ENCODE peak calls at places on chromosomes 2 and 18, in six cellular contexts. One of them, this sample, is unnamed.
A peak's percentile ranks its signal among the peaks of the same experiment; 100 is the strongest.

GRCh38 chr2:71743995-71744675 is 290.8 kb downstream of the DYSF start:
- DNase-seq in dorsolateral prefrontal cortex: no peak
- DNase-seq in IMR-90: no peak
- DNase-seq in AG04449: no peak
- DNase-seq in body of pancreas: no peak
- DNase-seq in uterus: no peak
- DNase-seq in this sample: no peak

GRCh38 chr2:44930274-44930826 is 11.2 kb upstream of the SIX3 start:
- DNase-seq in uterus: no peak
- DNase-seq in IMR-90: no peak
- DNase-seq in dorsolateral prefrontal cortex: no peak
- DNase-seq in AG04449: no peak
- DNase-seq in body of pancreas: no peak
- DNase-seq in this sample: no peak

GRCh38 chr2:46404181-46404759 is 75.1 kb upstream of the TMEM247 start:
- DNase-seq in dorsolateral prefrontal cortex: no peak
- DNase-seq in body of pancreas: no peak
- DNase-seq in IMR-90: no peak
- DNase-seq in AG04449: no peak
- DNase-seq in uterus: no peak
- DNase-seq in this sample: no peak

GRCh38 chr2:48946444-48947048 is 191.0 kb upstream of the LHCGR start:
- DNase-seq in AG04449: no peak
- DNase-seq in IMR-90: peak; percentile 43
- DNase-seq in uterus: peak; percentile 27
- DNase-seq in dorsolateral prefrontal cortex: no peak
- DNase-seq in body of pancreas: peak; percentile 43
- DNase-seq in this sample: no peak

GRCh38 chr2:198322275-198322674 is 517.9 kb downstream of the PLCL1 start:
- DNase-seq in IMR-90: no peak
- DNase-seq in AG04449: no peak
- DNase-seq in body of pancreas: no peak
- DNase-seq in uterus: no peak
- DNase-seq in dorsolateral prefrontal cortex: no peak
- DNase-seq in this sample: no peak

GRCh38 chr2:36769106-36769505 is 72.6 kb downstream of the VIT start:
- DNase-seq in uterus: no peak
- DNase-seq in AG04449: no peak
- DNase-seq in dorsolateral prefrontal cortex: no peak
- DNase-seq in body of pancreas: no peak
- DNase-seq in IMR-90: no peak
- DNase-seq in this sample: no peak

GRCh38 chr2:96359310-96359709 is 23.7 kb downstream of the NCAPH start:
- DNase-seq in body of pancreas: peak; percentile 25
- DNase-seq in IMR-90: no peak
- DNase-seq in uterus: no peak
- DNase-seq in dorsolateral prefrontal cortex: peak; percentile 87
- DNase-seq in AG04449: no peak
- DNase-seq in this sample: no peak

GRCh38 chr2:63050916-63051794 is 525 bp downstream of the OTX1 start:
- DNase-seq in uterus: no peak
- DNase-seq in AG04449: no peak
- DNase-seq in dorsolateral prefrontal cortex: no peak
- DNase-seq in IMR-90: no peak
- DNase-seq in body of pancreas: peak; percentile 33
- DNase-seq in this sample: no peak

DNA sequence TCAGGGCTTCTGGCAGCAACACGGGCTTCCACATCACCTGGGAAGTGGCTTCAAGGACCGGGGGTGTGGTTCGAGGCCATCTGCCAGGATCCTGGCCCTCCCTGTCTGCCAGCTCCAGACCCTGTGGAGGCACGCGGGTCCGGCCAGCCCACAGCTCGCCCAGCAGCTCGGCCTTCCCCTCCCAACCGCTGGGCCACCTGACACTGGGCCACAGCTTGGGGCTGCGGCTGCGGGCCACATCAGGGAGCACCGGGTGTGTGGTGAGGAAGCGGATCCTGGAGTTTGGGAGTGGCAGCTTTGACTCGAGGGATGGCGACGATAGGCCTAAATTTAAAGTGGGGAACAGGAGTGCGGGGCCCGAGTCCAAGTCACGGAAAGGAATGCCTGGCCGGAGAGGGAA is 6.9 kb downstream of the C2orf81 start:
- DNase-seq in dorsolateral prefrontal cortex: no peak
- DNase-seq in body of pancreas: no peak
- DNase-seq in IMR-90: no peak
- DNase-seq in uterus: no peak
- DNase-seq in AG04449: no peak
- DNase-seq in this sample: no peak
- H3K4me3 ChIP-seq in dorsolateral prefrontal cortex: peak overlapping the region; percentile 65
- H3K4me3 ChIP-seq in body of pancreas: no peak overlapping the region
- H3K4me3 ChIP-seq in IMR-90: no peak overlapping the region
- H3K4me3 ChIP-seq in uterus: peak overlapping the region; percentile 48
- H3K4me3 ChIP-seq in AG04449: peak overlapping the region; percentile 43
- H3K4me3 ChIP-seq in this sample: peak overlapping the region; percentile 34

GRCh38 chr2:239393401-239393940 is 7.3 kb downstream of the HDAC4 start:
- DNase-seq in dorsolateral prefrontal cortex: peak; percentile 44
- DNase-seq in body of pancreas: no peak
- DNase-seq in AG04449: no peak
- DNase-seq in IMR-90: no peak
- DNase-seq in uterus: no peak
- DNase-seq in this sample: no peak

GRCh38 chr2:239391286-239392071 is 9.3 kb downstream of the HDAC4 start:
- DNase-seq in IMR-90: no peak
- DNase-seq in uterus: no peak
- DNase-seq in AG04449: no peak
- DNase-seq in body of pancreas: no peak
- DNase-seq in dorsolateral prefrontal cortex: no peak
- DNase-seq in this sample: no peak

GRCh38 chr2:239392688-239393400 is 8.0 kb downstream of the HDAC4 start:
- DNase-seq in body of pancreas: no peak
- DNase-seq in dorsolateral prefrontal cortex: no peak
- DNase-seq in IMR-90: no peak
- DNase-seq in AG04449: no peak
- DNase-seq in uterus: no peak
- DNase-seq in this sample: no peak

GRCh38 chr2:239390546-239391285 is 10.1 kb downstream of the HDAC4 start:
- DNase-seq in dorsolateral prefrontal cortex: no peak
- DNase-seq in body of pancreas: no peak
- DNase-seq in uterus: no peak
- DNase-seq in AG04449: no peak
- DNase-seq in IMR-90: no peak
- DNase-seq in this sample: no peak

GRCh38 chr2:239392072-239392357 is 8.8 kb downstream of the HDAC4 start:
- DNase-seq in IMR-90: no peak
- DNase-seq in AG04449: no peak
- DNase-seq in body of pancreas: no peak
- DNase-seq in dorsolateral prefrontal cortex: peak; percentile 22
- DNase-seq in uterus: no peak
- DNase-seq in this sample: no peak
- TF ChIP-seq CTCF in IMR-90: no peak
- TF ChIP-seq CTCF in AG04449: no peak
- TF ChIP-seq CTCF in body of pancreas: no peak
- TF ChIP-seq CTCF in dorsolateral prefrontal cortex: no peak
- TF ChIP-seq CTCF in uterus: no peak
- TF ChIP-seq CTCF in this sample: no peak

DNA sequence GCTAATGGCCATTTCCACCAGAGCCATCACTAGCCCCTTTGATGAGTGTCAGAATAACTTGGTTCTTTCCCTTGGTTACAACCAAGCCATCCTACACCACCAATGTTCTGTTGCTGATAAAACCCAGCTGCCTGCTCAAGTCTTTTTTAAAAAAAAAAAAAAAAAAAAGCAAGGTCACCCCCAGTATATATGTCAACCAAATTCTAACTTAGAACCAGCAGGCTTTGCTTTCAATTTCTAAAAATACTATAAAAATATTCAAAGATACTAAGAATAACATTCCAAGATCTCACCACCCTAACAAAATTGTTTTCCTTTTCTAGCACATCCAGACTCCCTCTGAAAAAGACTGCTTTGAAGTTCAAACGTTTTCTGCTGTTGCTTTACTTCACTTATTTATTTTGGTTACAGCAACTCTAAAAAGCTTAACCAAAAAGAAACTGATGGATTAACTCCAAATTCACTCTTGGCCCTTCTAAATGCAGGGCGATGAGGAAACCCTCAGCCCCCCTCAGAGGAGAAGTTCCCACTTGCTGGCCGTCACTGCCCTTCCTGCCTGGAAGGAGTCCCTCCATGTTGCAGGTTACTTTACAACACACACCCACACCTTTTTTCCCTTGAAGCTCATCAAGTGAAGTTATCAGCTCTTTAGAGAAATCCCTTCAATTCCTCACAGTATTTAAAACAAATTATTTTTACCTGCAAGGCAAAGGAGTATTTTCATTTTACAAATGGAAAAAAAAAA is 10.8 kb downstream of the UXS1 start:
- DNase-seq in IMR-90: peak; percentile 15
- DNase-seq in uterus: no peak
- DNase-seq in AG04449: no peak
- DNase-seq in body of pancreas: no peak
- DNase-seq in dorsolateral prefrontal cortex: no peak
- DNase-seq in this sample: no peak
- H3K4me3 ChIP-seq in IMR-90: no peak overlapping the region
- H3K4me3 ChIP-seq in uterus: no peak overlapping the region
- H3K4me3 ChIP-seq in AG04449: no peak overlapping the region
- H3K4me3 ChIP-seq in body of pancreas: no peak overlapping the region
- H3K4me3 ChIP-seq in dorsolateral prefrontal cortex: no peak overlapping the region
- H3K4me3 ChIP-seq in this sample: no peak overlapping the region

GRCh38 chr2:226891780-226892590 is 56.1 kb downstream of the RHBDD1 start:
- DNase-seq in body of pancreas: no peak
- DNase-seq in dorsolateral prefrontal cortex: no peak
- DNase-seq in AG04449: peak; percentile 92
- DNase-seq in IMR-90: peak; percentile 92
- DNase-seq in uterus: no peak
- DNase-seq in this sample: peak; percentile 82
- TF ChIP-seq CTCF in body of pancreas: no peak
- TF ChIP-seq CTCF in dorsolateral prefrontal cortex: no peak
- TF ChIP-seq CTCF in AG04449: no peak
- TF ChIP-seq CTCF in IMR-90: no peak
- TF ChIP-seq CTCF in uterus: no peak
- TF ChIP-seq CTCF in this sample: no peak

GRCh38 chr2:242011516-242011915 is 142.0 kb downstream of the RTP5 start:
- DNase-seq in body of pancreas: no peak
- DNase-seq in dorsolateral prefrontal cortex: no peak
- DNase-seq in uterus: no peak
- DNase-seq in AG04449: no peak
- DNase-seq in IMR-90: no peak
- DNase-seq in this sample: no peak
- H3K4me3 ChIP-seq in body of pancreas: no peak overlapping the region
- H3K4me3 ChIP-seq in dorsolateral prefrontal cortex: no peak overlapping the region
- H3K4me3 ChIP-seq in uterus: no peak overlapping the region
- H3K4me3 ChIP-seq in AG04449: no peak overlapping the region
- H3K4me3 ChIP-seq in IMR-90: no peak overlapping the region
- H3K4me3 ChIP-seq in this sample: no peak overlapping the region

GRCh38 chr2:10709290-10709939 is 12.0 kb upstream of the ATP6V1C2 start:
- DNase-seq in IMR-90: no peak
- DNase-seq in uterus: no peak
- DNase-seq in AG04449: no peak
- DNase-seq in body of pancreas: no peak
- DNase-seq in dorsolateral prefrontal cortex: no peak
- DNase-seq in this sample: no peak
- TF ChIP-seq CTCF in IMR-90: peak; percentile 25
- TF ChIP-seq CTCF in uterus: no peak
- TF ChIP-seq CTCF in AG04449: peak; percentile 33
- TF ChIP-seq CTCF in body of pancreas: no peak
- TF ChIP-seq CTCF in dorsolateral prefrontal cortex: no peak
- TF ChIP-seq CTCF in this sample: peak; percentile 51

DNA sequence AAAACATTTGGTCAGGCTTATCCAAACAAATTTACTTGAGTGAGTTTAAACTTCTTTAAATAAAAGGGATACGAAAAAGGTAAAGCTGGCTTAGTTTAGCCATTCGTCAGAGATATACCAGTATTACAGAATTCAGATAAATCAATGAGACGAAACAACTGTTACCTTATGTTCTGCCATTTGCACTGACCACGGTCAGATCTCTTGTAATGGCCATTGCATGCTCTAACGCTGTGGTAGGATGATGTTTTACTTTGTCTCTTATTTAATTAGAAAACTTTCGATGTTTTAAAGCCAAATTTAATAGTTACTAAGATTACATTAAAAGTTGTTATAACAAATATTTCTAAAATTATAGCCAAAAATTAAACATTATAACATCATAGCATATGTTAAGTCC is 1.5 kb downstream of the C18orf54 start:
- DNase-seq in IMR-90: peak; percentile 11
- DNase-seq in dorsolateral prefrontal cortex: no peak
- DNase-seq in body of pancreas: no peak
- DNase-seq in AG04449: no peak
- DNase-seq in uterus: no peak
- DNase-seq in this sample: no peak
- H3K4me3 ChIP-seq in IMR-90: peak overlapping the region; percentile 68
- H3K4me3 ChIP-seq in dorsolateral prefrontal cortex: peak overlapping the region; percentile 89
- H3K4me3 ChIP-seq in body of pancreas: no peak overlapping the region
- H3K4me3 ChIP-seq in AG04449: peak overlapping the region; percentile 82
- H3K4me3 ChIP-seq in uterus: peak overlapping the region; percentile 87
- H3K4me3 ChIP-seq in this sample: peak overlapping the region; percentile 80

GRCh38 chr2:127906206-127906926 is 20.6 kb upstream of the AMMECR1L start:
- DNase-seq in dorsolateral prefrontal cortex: no peak
- DNase-seq in AG04449: no peak
- DNase-seq in body of pancreas: no peak
- DNase-seq in uterus: no peak
- DNase-seq in IMR-90: no peak
- DNase-seq in this sample: no peak
- TF ChIP-seq CTCF in dorsolateral prefrontal cortex: no peak
- TF ChIP-seq CTCF in AG04449: no peak
- TF ChIP-seq CTCF in body of pancreas: no peak
- TF ChIP-seq CTCF in uterus: no peak
- TF ChIP-seq CTCF in IMR-90: no peak
- TF ChIP-seq CTCF in this sample: no peak